ENCODE peak calls at places on chromosome 2, in five cellular contexts. One of them, this sample, is unnamed.

GRCh38 chr2:33785201-33786106 is 186.4 kb upstream of the FAM98A start:
- DNase-seq in neural progenitor cell: no peak
- DNase-seq in CD8-positive, alpha-beta memory T cell: no peak
- DNase-seq in adrenal gland: no peak
- DNase-seq in PC-3: no peak
- DNase-seq in this sample: no peak

GRCh38 chr2:27085670-27086089 is 892 bp upstream of the KHK start:
- DNase-seq in neural progenitor cell: peak; percentile 81
- DNase-seq in CD8-positive, alpha-beta memory T cell: no peak
- DNase-seq in PC-3: peak; percentile 69
- DNase-seq in adrenal gland: peak; percentile 90
- DNase-seq in this sample: peak; percentile 80

GRCh38 chr2:88451647-88452150 is 794 bp downstream of the FOXI3 start:
- DNase-seq in CD8-positive, alpha-beta memory T cell: no peak
- DNase-seq in adrenal gland: no peak
- DNase-seq in neural progenitor cell: no peak
- DNase-seq in PC-3: no peak
- DNase-seq in this sample: no peak

GRCh38 chr2:237012577-237013237 is 73.0 kb upstream of the COPS8 start:
- DNase-seq in PC-3: no peak
- DNase-seq in CD8-positive, alpha-beta memory T cell: no peak
- DNase-seq in adrenal gland: no peak
- DNase-seq in neural progenitor cell: no peak
- DNase-seq in this sample: peak; percentile 44

GRCh38 chr2:221570321-221571107 is 1.6 kb downstream of the EPHA4 start:
- DNase-seq in adrenal gland: no peak
- DNase-seq in neural progenitor cell: peak; percentile 75
- DNase-seq in PC-3: peak; percentile 39
- DNase-seq in CD8-positive, alpha-beta memory T cell: peak; percentile 1
- DNase-seq in this sample: no peak

GRCh38 chr2:240435955-240436625 is 627 bp downstream of the GPC1 start:
- DNase-seq in CD8-positive, alpha-beta memory T cell: no peak
- DNase-seq in neural progenitor cell: peak; percentile 55
- DNase-seq in PC-3: peak; percentile 14
- DNase-seq in adrenal gland: no peak
- DNase-seq in this sample: no peak

GRCh38 chr2:139790807-139791206 is 1010.6 kb upstream of the NXPH2 start:
- DNase-seq in PC-3: peak; percentile 69
- DNase-seq in neural progenitor cell: no peak
- DNase-seq in adrenal gland: no peak
- DNase-seq in CD8-positive, alpha-beta memory T cell: no peak
- DNase-seq in this sample: peak; percentile 3

GRCh38 chr2:240946654-240947053 is 40.5 kb downstream of the CROCC2 start:
- DNase-seq in PC-3: peak; percentile 28
- DNase-seq in neural progenitor cell: no peak
- DNase-seq in CD8-positive, alpha-beta memory T cell: no peak
- DNase-seq in adrenal gland: peak; percentile 25
- DNase-seq in this sample: no peak

GRCh38 chr2:108552566-108552965 is 18.3 kb downstream of the LIMS1 start:
- DNase-seq in neural progenitor cell: no peak
- DNase-seq in PC-3: no peak
- DNase-seq in CD8-positive, alpha-beta memory T cell: no peak
- DNase-seq in adrenal gland: no peak
- DNase-seq in this sample: no peak

GRCh38 chr2:37323770-37324535 is 680 bp downstream of the PRKD3 start:
- DNase-seq in PC-3: peak; percentile 55
- DNase-seq in adrenal gland: peak; percentile 70
- DNase-seq in neural progenitor cell: no peak
- DNase-seq in CD8-positive, alpha-beta memory T cell: peak; percentile 62
- DNase-seq in this sample: peak; percentile 48

DNA sequence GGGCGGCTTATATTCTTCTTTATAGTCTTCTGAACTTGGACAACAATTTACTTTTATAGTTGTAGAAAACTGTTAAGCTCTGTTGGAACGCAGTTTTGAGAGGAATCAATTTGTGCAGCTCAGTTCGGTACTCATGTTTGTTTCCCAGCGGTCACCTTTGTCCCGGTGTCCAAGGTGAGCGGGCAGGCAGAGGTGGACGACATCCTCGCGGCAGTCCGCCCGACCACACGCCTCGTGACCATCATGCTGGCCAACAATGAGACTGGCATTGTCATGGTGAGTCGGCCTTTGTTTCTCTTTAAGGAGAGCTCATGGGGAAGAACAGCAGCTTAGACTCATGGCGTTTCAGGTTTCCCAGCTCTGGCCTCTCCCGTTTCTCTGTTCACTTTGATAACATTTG is 18.6 kb upstream of the ESPNL start:
- DNase-seq in CD8-positive, alpha-beta memory T cell: no peak
- DNase-seq in adrenal gland: peak; percentile 11
- DNase-seq in PC-3: no peak
- DNase-seq in neural progenitor cell: no peak
- DNase-seq in this sample: no peak
- H3K36me3 ChIP-seq in CD8-positive, alpha-beta memory T cell: peaks cover 30% of the 10 kb centered on the region
- H3K36me3 ChIP-seq in adrenal gland: no peaks in the 10 kb centered on the region
- H3K36me3 ChIP-seq in PC-3: peaks cover 9% of the 10 kb centered on the region
- H3K36me3 ChIP-seq in neural progenitor cell: peaks cover 7% of the 10 kb centered on the region
- H3K36me3 ChIP-seq in this sample: peaks cover 9% of the 10 kb centered on the region

GRCh38 chr2:9152975-9153402 is 53.6 kb upstream of the ASAP2 start:
- DNase-seq in CD8-positive, alpha-beta memory T cell: no peak
- DNase-seq in neural progenitor cell: no peak
- DNase-seq in adrenal gland: no peak
- DNase-seq in PC-3: no peak
- DNase-seq in this sample: no peak
- H3K4me3 ChIP-seq in CD8-positive, alpha-beta memory T cell: no peak overlapping the region
- H3K4me3 ChIP-seq in neural progenitor cell: no peak overlapping the region
- H3K4me3 ChIP-seq in adrenal gland: no peak overlapping the region
- H3K4me3 ChIP-seq in PC-3: no peak overlapping the region
- H3K4me3 ChIP-seq in this sample: no peak overlapping the region

DNA sequence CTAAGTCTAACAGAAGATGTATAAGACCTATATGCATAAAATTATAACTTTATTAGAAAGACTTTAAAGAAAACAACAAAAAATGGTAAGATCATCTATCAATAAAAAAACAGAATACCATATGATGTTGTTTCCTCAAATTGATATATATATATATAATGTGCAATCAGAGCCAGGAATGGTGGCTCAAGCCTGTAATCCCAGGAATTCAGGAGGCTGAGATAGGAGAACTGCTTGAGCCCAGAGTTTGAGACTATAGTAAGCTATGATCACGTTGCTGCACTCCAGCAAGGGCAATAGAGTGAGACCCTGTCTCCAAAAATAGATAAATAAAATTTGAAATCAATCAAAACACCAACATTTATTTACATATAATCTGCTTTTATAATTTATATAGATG is 19.5 kb downstream of the CYTIP start:
- DNase-seq in adrenal gland: no peak
- DNase-seq in PC-3: no peak
- DNase-seq in CD8-positive, alpha-beta memory T cell: no peak
- DNase-seq in neural progenitor cell: no peak
- DNase-seq in this sample: no peak
- H3K36me3 ChIP-seq in adrenal gland: no peaks in the 10 kb centered on the region
- H3K36me3 ChIP-seq in PC-3: no peaks in the 10 kb centered on the region
- H3K36me3 ChIP-seq in CD8-positive, alpha-beta memory T cell: peaks cover 76% of the 10 kb centered on the region
- H3K36me3 ChIP-seq in neural progenitor cell: no peaks in the 10 kb centered on the region
- H3K36me3 ChIP-seq in this sample: no peaks in the 10 kb centered on the region

GRCh38 chr2:238441262-238442114 is 14.8 kb downstream of the ASB1 start:
- DNase-seq in PC-3: no peak
- DNase-seq in CD8-positive, alpha-beta memory T cell: no peak
- DNase-seq in adrenal gland: peak; percentile 45
- DNase-seq in neural progenitor cell: no peak
- DNase-seq in this sample: peak; percentile 41

GRCh38 chr2:238440331-238440730 is 13.6 kb downstream of the ASB1 start:
- DNase-seq in CD8-positive, alpha-beta memory T cell: no peak
- DNase-seq in PC-3: no peak
- DNase-seq in neural progenitor cell: no peak
- DNase-seq in adrenal gland: peak; percentile 18
- DNase-seq in this sample: no peak

GRCh38 chr2:238439912-238440311 is 13.2 kb downstream of the ASB1 start:
- DNase-seq in neural progenitor cell: no peak
- DNase-seq in PC-3: peak; percentile 24
- DNase-seq in CD8-positive, alpha-beta memory T cell: no peak
- DNase-seq in adrenal gland: no peak
- DNase-seq in this sample: no peak

GRCh38 chr2:238440767-238441166 is 14.0 kb downstream of the ASB1 start:
- DNase-seq in adrenal gland: peak; percentile 42
- DNase-seq in neural progenitor cell: no peak
- DNase-seq in CD8-positive, alpha-beta memory T cell: no peak
- DNase-seq in PC-3: no peak
- DNase-seq in this sample: no peak

DNA sequence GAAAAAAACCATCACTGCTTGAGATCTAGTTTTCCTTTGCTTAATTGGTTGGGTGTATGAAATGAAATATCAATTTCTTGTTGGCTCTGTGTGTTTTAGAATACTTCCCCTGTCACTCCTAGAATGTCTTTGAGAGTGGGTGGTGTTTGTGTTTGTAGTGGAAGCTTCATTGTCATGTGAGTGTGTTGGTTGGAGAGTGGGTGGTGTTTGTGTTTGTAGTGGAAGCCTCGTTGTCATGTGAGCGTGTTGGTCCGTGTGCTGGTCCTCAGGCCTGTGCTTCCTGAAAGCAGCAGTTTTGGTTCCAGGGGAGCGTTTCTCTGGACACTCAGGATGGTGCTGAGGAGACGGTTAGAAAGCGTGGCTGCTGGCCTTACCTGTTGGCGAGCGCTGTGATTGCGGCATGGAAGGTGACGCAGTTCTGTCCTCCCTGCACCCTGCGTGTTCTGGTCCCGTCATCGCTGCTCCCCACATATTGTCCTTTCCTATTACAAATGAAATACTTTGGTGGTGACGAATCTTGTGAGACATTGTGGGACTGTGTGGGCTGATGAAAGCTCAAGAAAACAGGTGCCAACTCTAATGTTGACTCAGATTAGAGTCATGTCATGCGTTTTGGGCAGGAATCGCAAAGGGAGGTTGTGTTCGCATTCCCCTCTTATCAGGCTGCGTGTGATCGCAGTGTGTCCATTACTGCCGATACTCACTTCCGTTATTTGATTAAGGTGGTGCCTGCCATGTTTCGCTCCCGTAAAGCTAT is 12.5 kb downstream of the ASB1 start:
- DNase-seq in neural progenitor cell: no peak
- DNase-seq in CD8-positive, alpha-beta memory T cell: no peak
- DNase-seq in adrenal gland: peak; percentile 48
- DNase-seq in PC-3: peak; percentile 99
- DNase-seq in this sample: no peak
- H3K4me3 ChIP-seq in neural progenitor cell: no peak overlapping the region
- H3K4me3 ChIP-seq in CD8-positive, alpha-beta memory T cell: no peak overlapping the region
- H3K4me3 ChIP-seq in adrenal gland: no peak overlapping the region
- H3K4me3 ChIP-seq in PC-3: peak overlapping the region; percentile 55
- H3K4me3 ChIP-seq in this sample: no peak overlapping the region

DNA sequence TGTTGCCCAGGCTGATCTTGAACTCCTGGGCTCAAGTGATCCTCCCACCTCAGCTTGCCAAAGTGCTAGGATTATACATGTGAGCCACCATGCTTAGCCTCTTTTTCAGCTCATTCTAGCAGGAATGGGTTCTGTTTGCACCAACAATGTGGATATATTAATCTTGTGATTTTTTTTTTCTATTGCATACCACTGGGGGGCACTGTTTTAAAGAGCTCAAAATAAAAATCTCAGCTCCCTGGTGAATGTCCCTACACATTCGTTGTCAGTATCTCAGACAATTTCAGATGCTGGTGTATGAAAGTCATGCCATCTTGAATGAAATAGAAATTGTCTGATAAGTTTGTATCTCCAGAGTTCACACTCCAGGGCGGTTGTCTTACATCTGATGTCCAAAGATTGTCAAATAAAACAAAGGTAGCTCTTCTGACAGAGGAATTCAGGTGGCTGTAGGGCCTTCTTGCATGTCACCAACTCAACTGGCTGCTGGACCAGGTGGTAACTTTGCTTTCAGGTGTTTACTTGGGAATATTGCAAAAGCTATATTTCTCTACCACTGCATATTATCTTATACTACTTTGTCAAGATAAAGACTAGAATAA is 3.1 kb upstream of the MATN3 start:
- DNase-seq in neural progenitor cell: peak; percentile 46
- DNase-seq in adrenal gland: no peak
- DNase-seq in PC-3: peak; percentile 60
- DNase-seq in CD8-positive, alpha-beta memory T cell: peak; percentile 39
- DNase-seq in this sample: peak; percentile 66
- H3K36me3 ChIP-seq in neural progenitor cell: no peaks in the 10 kb centered on the region
- H3K36me3 ChIP-seq in adrenal gland: no peaks in the 10 kb centered on the region
- H3K36me3 ChIP-seq in PC-3: no peaks in the 10 kb centered on the region
- H3K36me3 ChIP-seq in CD8-positive, alpha-beta memory T cell: no peaks in the 10 kb centered on the region
- H3K36me3 ChIP-seq in this sample: no peaks in the 10 kb centered on the region

GRCh38 chr2:85162746-85163301 is 29.6 kb downstream of the TCF7L1 start:
- DNase-seq in PC-3: no peak
- DNase-seq in adrenal gland: no peak
- DNase-seq in CD8-positive, alpha-beta memory T cell: no peak
- DNase-seq in neural progenitor cell: peak; percentile 18
- DNase-seq in this sample: no peak
- H3K4me3 ChIP-seq in PC-3: no peak overlapping the region
- H3K4me3 ChIP-seq in adrenal gland: no peak overlapping the region
- H3K4me3 ChIP-seq in CD8-positive, alpha-beta memory T cell: no peak overlapping the region
- H3K4me3 ChIP-seq in neural progenitor cell: no peak overlapping the region
- H3K4me3 ChIP-seq in this sample: no peak overlapping the region

GRCh38 chr2:85649201-85650190 is 18.5 kb downstream of the SFTPB start:
- DNase-seq in neural progenitor cell: no peak
- DNase-seq in PC-3: peak; percentile 83
- DNase-seq in adrenal gland: no peak
- DNase-seq in CD8-positive, alpha-beta memory T cell: no peak
- DNase-seq in this sample: no peak
- H3K36me3 ChIP-seq in neural progenitor cell: peaks cover 3% of the 10 kb centered on the region
- H3K36me3 ChIP-seq in PC-3: peaks cover 66% of the 10 kb centered on the region
- H3K36me3 ChIP-seq in adrenal gland: no peaks in the 10 kb centered on the region
- H3K36me3 ChIP-seq in CD8-positive, alpha-beta memory T cell: peaks cover 52% of the 10 kb centered on the region
- H3K36me3 ChIP-seq in this sample: peaks cover 26% of the 10 kb centered on the region

GRCh38 chr2:174705321-174705720 is 59.0 kb downstream of the CHRNA1 start:
- DNase-seq in PC-3: no peak
- DNase-seq in CD8-positive, alpha-beta memory T cell: no peak
- DNase-seq in neural progenitor cell: no peak
- DNase-seq in adrenal gland: no peak
- DNase-seq in this sample: no peak

GRCh38 chr2:174708713-174709112 is 55.6 kb downstream of the CHRNA1 start:
- DNase-seq in adrenal gland: no peak
- DNase-seq in CD8-positive, alpha-beta memory T cell: no peak
- DNase-seq in PC-3: no peak
- DNase-seq in neural progenitor cell: no peak
- DNase-seq in this sample: no peak

GRCh38 chr2:174702541-174702940 is 61.7 kb downstream of the CHRNA1 start:
- DNase-seq in PC-3: no peak
- DNase-seq in CD8-positive, alpha-beta memory T cell: no peak
- DNase-seq in adrenal gland: no peak
- DNase-seq in neural progenitor cell: no peak
- DNase-seq in this sample: no peak

GRCh38 chr2:174704061-174704460 is 60.2 kb downstream of the CHRNA1 start:
- DNase-seq in PC-3: no peak
- DNase-seq in CD8-positive, alpha-beta memory T cell: no peak
- DNase-seq in neural progenitor cell: no peak
- DNase-seq in adrenal gland: no peak
- DNase-seq in this sample: no peak

DNA sequence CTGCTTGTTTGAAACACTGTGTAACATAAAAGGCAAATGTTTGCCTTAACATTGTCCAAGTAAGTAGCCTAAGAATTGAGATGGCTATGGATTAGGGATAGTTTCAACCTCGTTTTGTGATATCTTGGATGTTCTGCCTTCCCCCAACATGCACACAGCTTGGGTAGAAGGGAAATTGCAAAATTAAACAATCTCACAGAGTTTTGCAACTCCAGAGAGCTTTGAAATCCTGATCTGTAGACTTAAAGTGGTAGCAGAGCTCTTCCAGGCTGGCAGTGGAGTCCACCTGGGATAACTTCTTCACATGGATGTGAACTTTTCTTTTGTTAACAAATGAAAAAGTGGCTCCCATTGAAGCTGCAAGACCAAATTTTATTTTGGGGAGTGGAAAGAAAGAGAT is 59.6 kb downstream of the CHRNA1 start:
- DNase-seq in PC-3: no peak
- DNase-seq in CD8-positive, alpha-beta memory T cell: no peak
- DNase-seq in neural progenitor cell: no peak
- DNase-seq in adrenal gland: no peak
- DNase-seq in this sample: no peak
- H3K4me3 ChIP-seq in PC-3: no peak overlapping the region
- H3K4me3 ChIP-seq in CD8-positive, alpha-beta memory T cell: no peak overlapping the region
- H3K4me3 ChIP-seq in neural progenitor cell: no peak overlapping the region
- H3K4me3 ChIP-seq in adrenal gland: no peak overlapping the region
- H3K4me3 ChIP-seq in this sample: no peak overlapping the region